ENCODE peak calls at places on chromosomes 12 and 14, in four cellular contexts. C, R, L and J are unnamed samples. For H3K4me1, the result is how much of the 10 kb centered on the place peaks cover.

GRCh38 chr14:58540693-58541092 is 97.1 kb upstream of the DACT1 start:
- DNase-seq in C (peak), R (no peak), L (no peak), J (no peak)

GRCh38 chr14:101223147-101223546 is 319.6 kb upstream of the RTL1 start:
- DNase-seq in C (no peak), R (no peak), L (peak), J (peak)

GRCh38 chr12:53217049-53217929 is 10.2 kb upstream of the ITGB7 start:
- DNase-seq in C (no peak), R (peak), L (peak), J (no peak)

GRCh38 chr12:16583991-16584745 is 21.8 kb downstream of the LMO3 start:
- DNase-seq in C (peak), R (no peak), L (no peak), J (no peak)

GRCh38 chr12:11540156-11540555 is 109.3 kb upstream of the ETV6 start:
- DNase-seq in C (no peak), R (no peak), L (no peak), J (no peak)

GRCh38 chr14:93114068-93114710 is 1.5 kb downstream of the ITPK1 start:
- DNase-seq in C (no peak), R (peak), L (no peak), J (peak)

GRCh38 chr12:12240671-12241345 is 26.0 kb downstream of the LRP6 start:
- DNase-seq in C (peak), R (no peak), L (no peak), J (peak)

GRCh38 chr14:100417466-100417865 is 94.3 kb downstream of the SLC25A47 start:
- DNase-seq in C (peak), R (peak), L (peak), J (peak)

GRCh38 chr14:34498684-34499412 is 36.8 kb upstream of the SPTSSA start:
- DNase-seq in C (peak), R (peak), L (peak), J (no peak)

GRCh38 chr14:96598332-96598928 is 96.2 kb downstream of the PAPOLA start:
- DNase-seq in C (no peak), R (no peak), L (no peak), J (no peak)

GRCh38 chr14:51095854-51096823 is 1.2 kb upstream of the TRIM9 start:
- DNase-seq in C (peak), R (peak), L (peak), J (peak)

GRCh38 chr14:104286496-104286895 is 148.1 kb downstream of the KIF26A start:
- DNase-seq in C (no peak), R (no peak), L (no peak), J (no peak)

GRCh38 chr14:105577339-105577861 is 51.0 kb downstream of the TMEM121 start:
- DNase-seq in C (no peak), R (no peak), L (no peak), J (no peak)

GRCh38 chr14:32779845-32780244 is 158.8 kb upstream of the NPAS3 start:
- DNase-seq in C (no peak), R (no peak), L (no peak), J (no peak)

GRCh38 chr14:20690848-20691640 is 2.5 kb downstream of the ANG start:
- DNase-seq in C (peak), R (peak), L (no peak), J (peak)

GRCh38 chr14:88439088-88439487 is 53.6 kb downstream of the SPATA7 start:
- DNase-seq in C (no peak), R (no peak), L (no peak), J (no peak)

GRCh38 chr14:76259029-76259735 is 107.5 kb downstream of the GPATCH2L start:
- DNase-seq in C (no peak), R (no peak), L (no peak), J (no peak)

GRCh38 chr12:5487971-5488955 is 56.4 kb downstream of the NTF3 start:
- DNase-seq in C (peak), R (no peak), L (no peak), J (no peak)

GRCh38 chr14:75401356-75401755 is 26.5 kb upstream of the JDP2 start:
- DNase-seq in C (peak), R (peak), L (peak), J (peak)

GRCh38 chr12:78385541-78385940 is 479.0 kb upstream of the SYT1 start:
- DNase-seq in C (peak), R (peak), L (no peak), J (no peak)

GRCh38 chr14:79586401-79586800 is 624.9 kb downstream of the DIO2 start:
- DNase-seq in C (no peak), R (no peak), L (no peak), J (no peak)

GRCh38 chr12:52199294-52199920 is 7.6 kb upstream of the KRT80 start:
- DNase-seq in C (no peak), R (no peak), L (no peak), J (no peak)

GRCh38 chr14:55624913-55625312 is 44.9 kb downstream of the KTN1 start:
- DNase-seq in C (no peak), R (no peak), L (no peak), J (no peak)

GRCh38 chr12:111367661-111368221 is 1.2 kb downstream of the PHETA1 start:
- DNase-seq in C (peak), R (peak), L (no peak), J (no peak)

GRCh38 chr12:81417056-81417455 is 339.2 kb downstream of the ACSS3 start:
- DNase-seq in C (no peak), R (no peak), L (no peak), J (no peak)

GRCh38 chr12:93103154-93103553 is 174.1 kb upstream of the EEA1 start:
- DNase-seq in C (no peak), R (no peak), L (no peak), J (no peak)

GRCh38 chr12:2797721-2798418 is 3.1 kb downstream of the FKBP4 start:
- DNase-seq in C (no peak), R (peak), L (no peak), J (no peak)

GRCh38 chr12:45543887-45544286 is 185.6 kb upstream of the ARID2 start:
- DNase-seq in C (peak), R (peak), L (peak), J (peak)

GRCh38 chr12:80118565-80119337 is 19.4 kb downstream of the OTOGL start:
- DNase-seq in C (no peak), R (no peak), L (no peak), J (no peak)

GRCh38 chr12:47085815-47086252 is 6.1 kb upstream of the AMIGO2 start:
- DNase-seq in C (peak), R (peak), L (peak), J (no peak)

GRCh38 chr12:80107221-80107620 is 7.9 kb downstream of the OTOGL start:
- DNase-seq in C (peak), R (no peak), L (no peak), J (no peak)

GRCh38 chr14:79332504-79333197 is 878.7 kb downstream of the DIO2 start:
- DNase-seq in C (peak), R (peak), L (no peak), J (peak)

GRCh38 chr14:69464829-69465228 is 19.7 kb upstream of the PLEKHD1 start:
- DNase-seq in C (peak), R (peak), L (no peak), J (no peak)

GRCh38 chr14:101476931-101477553 is 84.3 kb upstream of the DIO3 start:
- DNase-seq in C (no peak), R (peak), L (peak), J (no peak)

GRCh38 chr12:23949212-23950010 is at the start of gene SOX5:
- DNase-seq in C (peak), R (peak), L (peak), J (peak)

GRCh38 chr12:117273091-117273490 is 82.8 kb upstream of the FBXO21 start:
- DNase-seq in C (no peak), R (no peak), L (no peak), J (no peak)

GRCh38 chr12:541676-542289 is 82.0 kb downstream of the B4GALNT3 start:
- DNase-seq in C (no peak), R (peak), L (no peak), J (no peak)

GRCh38 chr14:56630707-56631106 is 51.1 kb downstream of the TMEM260 start:
- DNase-seq in C (peak), R (no peak), L (no peak), J (no peak)

GRCh38 chr14:102586420-102587119 is 5.9 kb upstream of the RCOR1 start:
- DNase-seq in C (peak), R (no peak), L (no peak), J (no peak)

GRCh38 chr12:47828967-47829482 is 9.3 kb upstream of the HDAC7 start:
- DNase-seq in C (peak), R (peak), L (peak), J (no peak)

DNA sequence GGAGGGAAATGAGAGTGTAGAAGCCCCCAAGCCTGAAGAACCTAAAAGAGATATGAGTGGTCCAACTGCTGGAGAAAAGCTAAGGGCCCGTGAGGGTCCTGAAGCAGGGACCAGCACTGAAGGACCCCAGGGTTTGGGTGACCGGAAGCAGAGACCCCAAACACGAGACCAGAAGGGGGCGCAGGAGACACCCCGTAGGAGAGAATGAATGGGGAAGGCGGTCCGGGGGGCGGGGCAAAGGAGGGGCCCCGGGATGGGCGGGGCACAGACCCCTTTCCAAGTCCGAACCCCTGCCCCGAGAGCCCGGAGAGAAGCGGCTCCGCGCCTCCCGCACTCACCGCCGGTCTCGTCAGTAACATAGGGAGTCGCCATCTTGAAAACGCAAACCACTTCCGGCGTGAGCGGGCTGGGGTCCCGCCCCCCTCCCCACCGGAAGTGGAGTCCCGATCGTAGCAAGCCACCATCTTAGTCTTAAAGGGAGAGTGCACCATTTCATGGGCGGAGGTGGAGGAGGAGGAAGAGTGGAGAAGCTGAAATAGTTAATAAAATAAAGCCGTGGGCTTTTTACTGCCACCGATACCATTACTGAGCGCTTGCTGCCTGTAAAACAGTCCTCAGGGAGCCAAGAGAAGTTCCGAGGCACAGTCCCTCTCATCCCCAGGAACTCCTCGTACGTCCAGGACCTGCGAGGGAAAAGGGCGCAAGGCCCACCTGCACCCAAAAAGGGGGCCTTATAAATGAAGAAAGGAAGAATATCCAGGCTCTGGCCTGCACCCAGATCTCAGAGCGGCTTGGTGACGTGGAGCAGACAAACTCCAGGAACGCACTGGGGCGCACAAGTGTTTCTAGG is 731 bp downstream of the PYM1 start:
- DNase-seq in C (peak), R (peak), L (peak), J (peak)
- H3K4me1 ChIP-seq in C (under half), R (under half), L (under half), J (under half)

GRCh38 chr12:64411427-64411826 is 7.2 kb downstream of the XPOT start:
- DNase-seq in C (no peak), R (no peak), L (no peak), J (no peak)
- H3K4ac ChIP-seq in C (no peak), R (no peak), L (no peak), J (no peak)

GRCh38 chr12:30519535-30519934 is 176.1 kb downstream of the IPO8 start:
- DNase-seq in C (no peak), R (no peak), L (no peak), J (no peak)

GRCh38 chr12:30517320-30517719 is 178.3 kb downstream of the IPO8 start:
- DNase-seq in C (no peak), R (no peak), L (no peak), J (no peak)

GRCh38 chr12:30515351-30515750 is 180.3 kb downstream of the IPO8 start:
- DNase-seq in C (no peak), R (peak), L (no peak), J (peak)

DNA sequence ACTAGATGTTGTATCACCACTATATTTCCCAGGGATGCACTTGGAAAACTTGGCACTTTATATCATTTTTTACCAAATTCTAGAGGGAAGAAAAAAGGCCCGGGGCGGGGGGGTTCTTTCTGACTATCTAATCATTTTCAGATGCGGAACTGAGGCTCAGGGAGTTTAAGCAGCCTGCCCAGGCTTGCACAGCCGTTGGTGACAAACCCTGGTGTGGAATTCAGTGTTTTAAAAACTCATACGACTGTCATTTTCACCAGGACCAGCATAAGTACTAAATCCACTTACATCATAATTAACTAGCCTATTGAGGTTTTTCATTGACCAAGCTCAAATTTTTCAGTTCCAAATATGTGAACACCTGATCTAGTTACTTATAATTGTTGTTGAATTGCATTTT is 181.0 kb downstream of the IPO8 start:
- DNase-seq in C (no peak), R (no peak), L (no peak), J (no peak)
- H3K4me1 ChIP-seq in C (under half), R (under half), L (under half), J (under half)

GRCh38 chr12:100268835-100269564 is 2.0 kb downstream of the SCYL2 start:
- DNase-seq in C (peak), R (peak), L (no peak), J (no peak)
- H3K4ac ChIP-seq in C (peak), R (no peak), L (no peak), J (no peak)

DNA sequence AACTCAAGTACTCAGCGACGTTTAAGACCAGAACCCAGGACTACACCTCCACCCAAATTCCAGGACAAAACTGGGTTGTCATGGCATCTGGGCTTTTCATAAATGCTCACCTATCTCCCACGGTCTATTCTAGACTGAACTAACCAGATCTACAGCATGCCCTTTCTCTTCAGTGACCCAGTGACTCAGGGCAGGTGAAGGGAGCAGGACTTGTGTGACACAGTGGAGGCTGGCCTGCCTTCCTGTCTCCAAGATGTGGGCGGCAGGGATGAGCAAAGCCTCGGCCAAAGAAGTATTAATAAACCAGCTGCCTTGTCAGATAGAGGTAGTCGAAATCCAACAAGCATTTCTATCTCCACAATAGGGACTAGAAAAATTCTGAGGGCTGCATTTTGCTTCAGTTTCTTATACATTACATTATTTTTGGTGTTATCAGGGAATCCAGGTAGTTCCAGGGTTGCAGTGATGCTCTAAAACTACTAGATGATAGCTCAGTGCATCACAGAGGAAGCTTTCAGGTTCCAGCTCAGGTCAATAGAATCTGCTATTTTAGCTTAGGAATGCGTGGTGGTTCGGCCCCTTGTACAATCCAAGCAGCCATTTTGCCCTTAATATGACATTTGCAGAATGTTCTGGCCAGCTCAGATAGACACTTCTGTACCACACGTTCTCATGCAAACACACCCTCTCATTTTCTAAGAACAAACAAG is 4.2 kb upstream of the GLRX5 start:
- DNase-seq in C (no peak), R (no peak), L (no peak), J (no peak)
- H3K4me1 ChIP-seq in C (under half), R (under half), L (under half), J (under half)